ENCODE peak calls at places on chromosomes 16 and 17, in ten cellular contexts. J is transverse colon; O is heart right ventricle; X is upper lobe of right lung; I is ovary; S is spleen; D is DND-41; F is A549; A is thoracic aorta; C is CD8-positive, alpha-beta T cell. Z is an unnamed sample.

GRCh38 chr17:50607522-50607921 is 27.2 kb upstream of the ABCC3 start:
- DNase-seq in A (no peak), I (no peak), O (no peak), D (no peak), X (no peak), F (no peak), C (no peak), S (no peak), J (no peak), Z (no peak)

GRCh38 chr16:78444-79145 is 570 bp downstream of the MPG start:
- DNase-seq in S (peak; percentile 85), I (no peak), D (peak; percentile 16), J (no peak), A (no peak), X (no peak), O (no peak), C (peak; percentile 54), F (no peak), Z (no peak)

GRCh38 chr16:7318661-7319060 is 14.0 kb upstream of the RBFOX1 start:
- DNase-seq in C (no peak), J (no peak), X (no peak), F (no peak), O (no peak), S (no peak), I (no peak), A (no peak), D (no peak), Z (no peak)

GRCh38 chr17:62963296-62963695 is 2.7 kb upstream of the TANC2 start:
- DNase-seq in O (no peak), S (no peak), D (no peak), J (no peak), F (peak; percentile 71), A (peak; percentile 4), C (no peak), I (no peak), X (no peak), Z (no peak)

GRCh38 chr17:37713028-37713431 is 31.8 kb downstream of the HNF1B start:
- DNase-seq in O (no peak), I (no peak), F (peak; percentile 73), A (no peak), C (no peak), D (no peak), J (no peak), X (no peak), S (no peak), Z (no peak)

GRCh38 chr17:14198013-14198412 is 38.6 kb downstream of the CDRT15 start:
- DNase-seq in O (peak; percentile 30), I (no peak), J (no peak), D (no peak), X (peak; percentile 82), S (no peak), C (no peak), A (no peak), F (no peak), Z (no peak)

GRCh38 chr17:17843096-17843495 is 6.3 kb upstream of the SREBF1 start:
- DNase-seq in F (no peak), I (no peak), S (no peak), D (no peak), A (no peak), O (no peak), C (no peak), X (no peak), J (no peak), Z (no peak)

GRCh38 chr16:26269663-26270062 is 577.9 kb downstream of the HS3ST4 start:
- DNase-seq in I (no peak), J (no peak), O (no peak), X (no peak), F (no peak), D (peak; percentile 51), A (no peak), C (no peak), S (no peak), Z (no peak)

GRCh38 chr16:2897110-2897509 is 14.1 kb downstream of the FLYWCH2 start:
- DNase-seq in X (no peak), F (no peak), O (no peak), I (no peak), A (no peak), J (no peak), C (no peak), D (no peak), S (peak; percentile 88), Z (no peak)

GRCh38 chr16:23691483-23692189 is 12.9 kb downstream of the PLK1 start:
- DNase-seq in X (no peak), S (no peak), J (no peak), A (no peak), D (no peak), F (peak; percentile 25), I (no peak), O (no peak), C (no peak), Z (no peak)

GRCh38 chr16:1809281-1809801 is 15.8 kb upstream of the IGFALS start:
- DNase-seq in D (no peak), C (no peak), X (no peak), A (no peak), S (no peak), I (no peak), J (peak; percentile 30), F (peak; percentile 50), O (no peak), Z (no peak)

DNA sequence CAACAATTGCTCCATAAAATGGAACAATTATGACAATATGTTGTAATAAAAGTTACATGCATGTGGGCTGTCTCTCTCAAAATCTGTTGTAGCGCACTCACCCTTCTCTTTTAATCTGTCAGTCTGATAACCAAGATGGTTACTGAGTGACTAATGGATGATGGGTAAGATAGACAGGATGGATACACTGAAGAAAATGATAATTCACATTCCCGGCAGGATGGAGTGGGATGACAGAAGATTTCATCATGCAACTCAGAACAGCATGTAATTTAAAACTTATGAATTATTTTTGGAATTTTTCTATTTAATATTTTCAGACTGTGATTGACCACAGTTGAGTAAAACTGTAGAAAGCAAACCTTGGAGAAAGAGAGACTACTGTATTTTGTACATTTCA is 30.5 kb downstream of the CDH13 start:
- DNase-seq in D (no peak), S (no peak), O (no peak), I (no peak), A (no peak), X (no peak), C (no peak), F (no peak), J (no peak), Z (no peak)
- H3K27ac ChIP-seq in D (no peak overlapping the region), S (no peak overlapping the region), O (no peak overlapping the region), I (no peak overlapping the region), A (no peak overlapping the region), X (no peak overlapping the region), C (no peak overlapping the region), F (no peak overlapping the region), J (no peak overlapping the region), Z (peak overlapping the region; percentile 39)

DNA sequence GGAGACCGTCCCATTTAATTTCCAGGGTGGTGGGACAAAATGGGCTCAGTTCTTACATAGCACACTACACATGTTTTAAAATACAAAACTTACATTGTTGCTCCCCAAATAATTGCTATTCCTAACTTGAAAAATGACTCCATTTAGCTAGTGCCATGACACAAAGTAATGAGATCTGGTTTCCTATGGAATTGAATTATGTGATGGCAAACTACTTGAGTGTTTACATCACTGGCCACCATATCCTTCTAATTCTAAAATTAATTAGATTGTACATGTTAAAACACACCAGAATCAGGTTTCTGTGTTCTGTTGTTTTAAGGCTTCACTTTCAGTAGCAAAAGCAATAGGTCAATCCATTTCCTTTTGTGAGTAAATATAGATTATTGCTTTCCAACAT is 6.4 kb downstream of the PSME3IP1 start:
- DNase-seq in J (no peak), F (no peak), A (no peak), C (no peak), D (no peak), X (no peak), O (no peak), S (no peak), I (no peak), Z (no peak)
- TF ChIP-seq CTCF in J (no peak), F (no peak), A (no peak), C (no peak), D (no peak), X (no peak), O (no peak), S (no peak), I (no peak), Z (no peak)

GRCh38 chr17:74107107-74107506 is 96.4 kb upstream of the RPL38 start:
- DNase-seq in A (no peak), X (no peak), D (no peak), C (no peak), I (no peak), S (no peak), J (no peak), F (no peak), O (no peak), Z (no peak)

GRCh38 chr17:74099441-74100340 is 103.8 kb upstream of the RPL38 start:
- DNase-seq in J (no peak), F (no peak), D (no peak), A (no peak), I (no peak), O (no peak), C (no peak), X (peak; percentile 48), S (no peak), Z (no peak)

GRCh38 chr17:74101527-74101926 is 102.0 kb upstream of the RPL38 start:
- DNase-seq in O (no peak), X (peak; percentile 29), A (no peak), F (no peak), C (no peak), S (peak; percentile 63), I (no peak), J (no peak), D (no peak), Z (no peak)

GRCh38 chr17:74108126-74108705 is 95.3 kb upstream of the RPL38 start:
- DNase-seq in I (no peak), O (no peak), F (no peak), D (no peak), J (no peak), A (no peak), X (no peak), C (no peak), S (no peak), Z (no peak)

DNA sequence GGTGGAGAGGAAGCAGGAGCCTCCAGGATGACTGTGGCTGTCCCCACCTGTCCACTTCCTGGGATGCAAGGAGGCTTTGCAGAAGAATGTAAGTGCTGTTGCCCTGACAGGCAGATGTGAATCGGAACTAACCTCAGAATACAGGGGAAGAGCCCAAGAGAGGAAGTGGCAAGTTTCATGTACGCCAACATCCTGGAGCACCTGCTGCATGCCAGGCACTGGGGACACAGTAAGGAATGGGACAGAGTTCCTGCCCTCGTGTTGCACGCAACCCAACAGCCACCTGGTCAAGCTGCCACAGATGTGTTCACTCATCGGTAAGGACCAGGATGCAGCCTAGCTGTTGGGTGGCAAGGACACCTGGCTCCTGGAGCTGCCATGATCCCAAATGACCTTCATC is 98.6 kb upstream of the RPL38 start:
- DNase-seq in C (no peak), S (peak; percentile 35), A (no peak), D (no peak), X (no peak), F (no peak), J (no peak), I (no peak), O (no peak), Z (no peak)
- H3K27ac ChIP-seq in C (no peak overlapping the region), S (no peak overlapping the region), A (no peak overlapping the region), D (no peak overlapping the region), X (no peak overlapping the region), F (no peak overlapping the region), J (no peak overlapping the region), I (no peak overlapping the region), O (no peak overlapping the region), Z (no peak overlapping the region)

DNA sequence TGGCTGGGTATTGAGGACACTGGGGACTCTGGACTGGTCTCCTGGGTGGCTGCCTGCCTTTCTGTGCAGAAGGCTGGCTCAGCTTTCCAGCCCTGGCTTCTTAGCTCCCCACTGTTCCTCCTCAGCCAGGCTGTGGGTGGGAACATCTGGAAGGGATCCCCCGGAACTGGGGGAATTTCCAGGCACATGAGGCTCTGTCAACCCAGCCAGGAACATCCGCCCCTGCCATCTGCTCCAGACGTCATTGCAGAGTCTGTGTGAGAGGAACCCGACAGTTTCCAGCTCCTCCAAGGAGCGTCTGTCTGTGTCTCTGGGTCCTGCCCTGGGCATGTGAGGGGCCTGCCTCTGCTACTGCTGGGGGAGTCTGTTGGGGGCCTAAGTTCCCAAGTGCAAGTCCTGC is 36.2 kb upstream of the CRHR1 start:
- DNase-seq in X (no peak), S (peak; percentile 29), C (no peak), O (no peak), J (no peak), I (no peak), F (no peak), A (no peak), D (no peak), Z (no peak)
- TF ChIP-seq CTCF in X (no peak), S (no peak), C (no peak), O (no peak), J (no peak), I (no peak), F (no peak), A (no peak), D (no peak), Z (no peak)